ENCODE peak calls at places on chromosomes 7 and 10, in five cellular contexts. One of them, this sample, is unnamed.

GRCh38 chr10:43040482-43041256 is 36.2 kb upstream of the RET start:
- DNase-seq in HS-5: no peak
- DNase-seq in epithelial cell of esophagus: no peak
- DNase-seq in stimulated activated CD4-positive, alpha-beta T cell treated with anti-CD3 and anti-CD28 coated beads, Interleukin-12 subunit alpha, Interleukin-12 subunit beta, amount 100 ng/mL, for 4 hours: no peak
- DNase-seq in endothelial cell of umbilical vein: no peak
- DNase-seq in this sample: no peak

GRCh38 chr10:51468424-51468823 is 231.0 kb downstream of the CSTF2T start:
- DNase-seq in HS-5: peak
- DNase-seq in endothelial cell of umbilical vein: peak
- DNase-seq in epithelial cell of esophagus: no peak
- DNase-seq in stimulated activated CD4-positive, alpha-beta T cell treated with anti-CD3 and anti-CD28 coated beads, Interleukin-12 subunit alpha, Interleukin-12 subunit beta, amount 100 ng/mL, for 4 hours: no peak
- DNase-seq in this sample: no peak

GRCh38 chr7:69643708-69644445 is 45.6 kb downstream of the AUTS2 start:
- DNase-seq in stimulated activated CD4-positive, alpha-beta T cell treated with anti-CD3 and anti-CD28 coated beads, Interleukin-12 subunit alpha, Interleukin-12 subunit beta, amount 100 ng/mL, for 4 hours: no peak
- DNase-seq in HS-5: no peak
- DNase-seq in endothelial cell of umbilical vein: no peak
- DNase-seq in epithelial cell of esophagus: no peak
- DNase-seq in this sample: no peak

GRCh38 chr7:75740846-75741497 is 2.2 kb upstream of the HIP1 start:
- DNase-seq in HS-5: no peak
- DNase-seq in stimulated activated CD4-positive, alpha-beta T cell treated with anti-CD3 and anti-CD28 coated beads, Interleukin-12 subunit alpha, Interleukin-12 subunit beta, amount 100 ng/mL, for 4 hours: no peak
- DNase-seq in endothelial cell of umbilical vein: no peak
- DNase-seq in epithelial cell of esophagus: no peak
- DNase-seq in this sample: no peak

GRCh38 chr10:122663516-122664130 is 36.0 kb downstream of the C10orf120 start:
- DNase-seq in epithelial cell of esophagus: no peak
- DNase-seq in HS-5: no peak
- DNase-seq in stimulated activated CD4-positive, alpha-beta T cell treated with anti-CD3 and anti-CD28 coated beads, Interleukin-12 subunit alpha, Interleukin-12 subunit beta, amount 100 ng/mL, for 4 hours: no peak
- DNase-seq in endothelial cell of umbilical vein: no peak
- DNase-seq in this sample: no peak

GRCh38 chr10:104333037-104333727 is 5.1 kb downstream of the ITPRIP start:
- DNase-seq in epithelial cell of esophagus: no peak
- DNase-seq in stimulated activated CD4-positive, alpha-beta T cell treated with anti-CD3 and anti-CD28 coated beads, Interleukin-12 subunit alpha, Interleukin-12 subunit beta, amount 100 ng/mL, for 4 hours: peak
- DNase-seq in HS-5: no peak
- DNase-seq in endothelial cell of umbilical vein: no peak
- DNase-seq in this sample: no peak

GRCh38 chr10:63200416-63200815 is 67.3 kb downstream of the NRBF2 start:
- DNase-seq in epithelial cell of esophagus: no peak
- DNase-seq in stimulated activated CD4-positive, alpha-beta T cell treated with anti-CD3 and anti-CD28 coated beads, Interleukin-12 subunit alpha, Interleukin-12 subunit beta, amount 100 ng/mL, for 4 hours: no peak
- DNase-seq in endothelial cell of umbilical vein: no peak
- DNase-seq in HS-5: no peak
- DNase-seq in this sample: no peak

GRCh38 chr10:69087600-69088470 is at the start of gene SRGN:
- DNase-seq in stimulated activated CD4-positive, alpha-beta T cell treated with anti-CD3 and anti-CD28 coated beads, Interleukin-12 subunit alpha, Interleukin-12 subunit beta, amount 100 ng/mL, for 4 hours: peak
- DNase-seq in endothelial cell of umbilical vein: peak
- DNase-seq in epithelial cell of esophagus: peak
- DNase-seq in HS-5: peak
- DNase-seq in this sample: no peak

GRCh38 chr7:99006739-99007424 is 128.6 kb downstream of the TRRAP start:
- DNase-seq in epithelial cell of esophagus: no peak
- DNase-seq in HS-5: no peak
- DNase-seq in endothelial cell of umbilical vein: no peak
- DNase-seq in stimulated activated CD4-positive, alpha-beta T cell treated with anti-CD3 and anti-CD28 coated beads, Interleukin-12 subunit alpha, Interleukin-12 subunit beta, amount 100 ng/mL, for 4 hours: no peak
- DNase-seq in this sample: no peak

GRCh38 chr10:97763947-97764346 is 7.9 kb downstream of the SFRP5 start:
- DNase-seq in stimulated activated CD4-positive, alpha-beta T cell treated with anti-CD3 and anti-CD28 coated beads, Interleukin-12 subunit alpha, Interleukin-12 subunit beta, amount 100 ng/mL, for 4 hours: no peak
- DNase-seq in endothelial cell of umbilical vein: no peak
- DNase-seq in epithelial cell of esophagus: no peak
- DNase-seq in HS-5: no peak
- DNase-seq in this sample: no peak

GRCh38 chr10:129560355-129560754 is 93.3 kb downstream of the MGMT start:
- DNase-seq in endothelial cell of umbilical vein: no peak
- DNase-seq in epithelial cell of esophagus: no peak
- DNase-seq in HS-5: no peak
- DNase-seq in stimulated activated CD4-positive, alpha-beta T cell treated with anti-CD3 and anti-CD28 coated beads, Interleukin-12 subunit alpha, Interleukin-12 subunit beta, amount 100 ng/mL, for 4 hours: no peak
- DNase-seq in this sample: no peak

GRCh38 chr7:19772323-19772722 is 1.1 kb downstream of the TMEM196 start:
- DNase-seq in HS-5: no peak
- DNase-seq in endothelial cell of umbilical vein: no peak
- DNase-seq in epithelial cell of esophagus: peak
- DNase-seq in stimulated activated CD4-positive, alpha-beta T cell treated with anti-CD3 and anti-CD28 coated beads, Interleukin-12 subunit alpha, Interleukin-12 subunit beta, amount 100 ng/mL, for 4 hours: no peak
- DNase-seq in this sample: no peak

GRCh38 chr7:142560166-142560565 is 189.1 kb upstream of the PRSS1 start:
- DNase-seq in stimulated activated CD4-positive, alpha-beta T cell treated with anti-CD3 and anti-CD28 coated beads, Interleukin-12 subunit alpha, Interleukin-12 subunit beta, amount 100 ng/mL, for 4 hours: no peak
- DNase-seq in HS-5: no peak
- DNase-seq in epithelial cell of esophagus: no peak
- DNase-seq in endothelial cell of umbilical vein: no peak
- DNase-seq in this sample: no peak

GRCh38 chr10:128747556-128748335 is 621.5 kb upstream of the MKI67 start:
- DNase-seq in stimulated activated CD4-positive, alpha-beta T cell treated with anti-CD3 and anti-CD28 coated beads, Interleukin-12 subunit alpha, Interleukin-12 subunit beta, amount 100 ng/mL, for 4 hours: no peak
- DNase-seq in HS-5: no peak
- DNase-seq in endothelial cell of umbilical vein: no peak
- DNase-seq in epithelial cell of esophagus: no peak
- DNase-seq in this sample: no peak

GRCh38 chr10:104329754-104330153 is 8.5 kb downstream of the ITPRIP start:
- DNase-seq in stimulated activated CD4-positive, alpha-beta T cell treated with anti-CD3 and anti-CD28 coated beads, Interleukin-12 subunit alpha, Interleukin-12 subunit beta, amount 100 ng/mL, for 4 hours: no peak
- DNase-seq in endothelial cell of umbilical vein: no peak
- DNase-seq in HS-5: peak
- DNase-seq in epithelial cell of esophagus: peak
- DNase-seq in this sample: no peak

GRCh38 chr7:4123823-4124222 is 558.3 kb upstream of the FOXK1 start:
- DNase-seq in stimulated activated CD4-positive, alpha-beta T cell treated with anti-CD3 and anti-CD28 coated beads, Interleukin-12 subunit alpha, Interleukin-12 subunit beta, amount 100 ng/mL, for 4 hours: no peak
- DNase-seq in HS-5: no peak
- DNase-seq in endothelial cell of umbilical vein: no peak
- DNase-seq in epithelial cell of esophagus: no peak
- DNase-seq in this sample: no peak

GRCh38 chr10:4672199-4672598 is 153.8 kb upstream of the AKR1E2 start:
- DNase-seq in epithelial cell of esophagus: peak
- DNase-seq in endothelial cell of umbilical vein: no peak
- DNase-seq in stimulated activated CD4-positive, alpha-beta T cell treated with anti-CD3 and anti-CD28 coated beads, Interleukin-12 subunit alpha, Interleukin-12 subunit beta, amount 100 ng/mL, for 4 hours: no peak
- DNase-seq in HS-5: no peak
- DNase-seq in this sample: no peak

GRCh38 chr7:95213809-95214492 is 110.4 kb downstream of the PON1 start:
- DNase-seq in epithelial cell of esophagus: no peak
- DNase-seq in HS-5: no peak
- DNase-seq in stimulated activated CD4-positive, alpha-beta T cell treated with anti-CD3 and anti-CD28 coated beads, Interleukin-12 subunit alpha, Interleukin-12 subunit beta, amount 100 ng/mL, for 4 hours: no peak
- DNase-seq in endothelial cell of umbilical vein: no peak
- DNase-seq in this sample: no peak

GRCh38 chr10:112826018-112826697 is 123.9 kb upstream of the TCF7L2 start:
- DNase-seq in HS-5: no peak
- DNase-seq in endothelial cell of umbilical vein: no peak
- DNase-seq in stimulated activated CD4-positive, alpha-beta T cell treated with anti-CD3 and anti-CD28 coated beads, Interleukin-12 subunit alpha, Interleukin-12 subunit beta, amount 100 ng/mL, for 4 hours: no peak
- DNase-seq in epithelial cell of esophagus: peak
- DNase-seq in this sample: no peak

GRCh38 chr7:21260939-21261338 is 166.9 kb upstream of the SP4 start:
- DNase-seq in HS-5: no peak
- DNase-seq in endothelial cell of umbilical vein: no peak
- DNase-seq in stimulated activated CD4-positive, alpha-beta T cell treated with anti-CD3 and anti-CD28 coated beads, Interleukin-12 subunit alpha, Interleukin-12 subunit beta, amount 100 ng/mL, for 4 hours: no peak
- DNase-seq in epithelial cell of esophagus: no peak
- DNase-seq in this sample: no peak

GRCh38 chr7:95526128-95526738 is 40.5 kb downstream of the ASB4 start:
- DNase-seq in HS-5: no peak
- DNase-seq in endothelial cell of umbilical vein: no peak
- DNase-seq in stimulated activated CD4-positive, alpha-beta T cell treated with anti-CD3 and anti-CD28 coated beads, Interleukin-12 subunit alpha, Interleukin-12 subunit beta, amount 100 ng/mL, for 4 hours: no peak
- DNase-seq in epithelial cell of esophagus: no peak
- DNase-seq in this sample: no peak

GRCh38 chr10:60283397-60283796 is 106.3 kb downstream of the ANK3 start:
- DNase-seq in HS-5: no peak
- DNase-seq in epithelial cell of esophagus: peak
- DNase-seq in stimulated activated CD4-positive, alpha-beta T cell treated with anti-CD3 and anti-CD28 coated beads, Interleukin-12 subunit alpha, Interleukin-12 subunit beta, amount 100 ng/mL, for 4 hours: no peak
- DNase-seq in endothelial cell of umbilical vein: peak
- DNase-seq in this sample: no peak

GRCh38 chr7:132865766-132866531 is 215.9 kb downstream of the CHCHD3 start:
- DNase-seq in epithelial cell of esophagus: peak
- DNase-seq in endothelial cell of umbilical vein: peak
- DNase-seq in stimulated activated CD4-positive, alpha-beta T cell treated with anti-CD3 and anti-CD28 coated beads, Interleukin-12 subunit alpha, Interleukin-12 subunit beta, amount 100 ng/mL, for 4 hours: no peak
- DNase-seq in HS-5: no peak
- DNase-seq in this sample: no peak

This sample was measured in progenitor cell of endocrine pancreas.